ENCODE peak calls at places on chromosome 3, in five cellular contexts. T, R, H, M and N are unnamed samples.

GRCh38 chr3:18429021-18429745 is 4.0 kb upstream of the SATB1 start:
- DNase-seq in R (no peak), T (no peak), H (no peak), M (no peak), N (no peak)

GRCh38 chr3:123286308-123287023 is 84.7 kb downstream of the SEC22A start:
- DNase-seq in T (no peak), M (peak), R (no peak), H (peak), N (peak)

GRCh38 chr3:38039899-38040261 is 872 bp downstream of the DLEC1 start:
- DNase-seq in H (no peak), M (peak), R (peak), T (peak), N (no peak)

GRCh38 chr3:6223572-6223971 is 637.3 kb upstream of the GRM7 start:
- DNase-seq in T (no peak), R (no peak), H (no peak), M (no peak), N (no peak)

GRCh38 chr3:141738636-141739363 is 702 bp downstream of the RNF7 start:
- DNase-seq in T (peak), M (peak), H (no peak), R (no peak), N (peak)

GRCh38 chr3:121735047-121735696 is 14.4 kb downstream of the GOLGB1 start:
- DNase-seq in R (no peak), T (no peak), M (no peak), H (no peak), N (no peak)

GRCh38 chr3:53130179-53131135 is at the start of gene RFT1:
- DNase-seq in R (peak), T (peak), M (peak), H (peak), N (peak)

GRCh38 chr3:61876797-61877196 is 315.4 kb downstream of the PTPRG start:
- DNase-seq in H (no peak), T (no peak), M (peak), R (no peak), N (no peak)

GRCh38 chr3:185424435-185424834 is 61.5 kb downstream of the MAP3K13 start:
- DNase-seq in H (no peak), M (no peak), R (no peak), T (no peak), N (no peak)

GRCh38 chr3:52891615-52892081 is 5.7 kb downstream of the STIMATE start:
- DNase-seq in R (no peak), T (no peak), M (no peak), H (no peak), N (no peak)

GRCh38 chr3:87359807-87360206 is 83.4 kb upstream of the POU1F1 start:
- DNase-seq in T (peak), M (no peak), H (no peak), R (no peak), N (peak)

GRCh38 chr3:128547368-128547987 is 54.5 kb upstream of the GATA2 start:
- DNase-seq in M (peak), R (no peak), T (no peak), H (no peak), N (no peak)

GRCh38 chr3:97680210-97680609 is 84.3 kb upstream of the ARL6 start:
- DNase-seq in M (no peak), T (no peak), R (no peak), H (no peak), N (no peak)

GRCh38 chr3:84692261-84692660 is 266.5 kb upstream of the CADM2 start:
- DNase-seq in R (no peak), M (no peak), H (no peak), T (no peak), N (peak)

GRCh38 chr3:146100825-146101444 is 60.0 kb downstream of the PLOD2 start:
- DNase-seq in T (no peak), M (no peak), H (no peak), R (no peak), N (no peak)

GRCh38 chr3:146163584-146163983 is 2.6 kb upstream of the PLOD2 start:
- DNase-seq in H (no peak), M (peak), R (no peak), T (no peak), N (peak)

GRCh38 chr3:73512095-73512494 is 112.6 kb downstream of the PDZRN3 start:
- DNase-seq in H (no peak), M (no peak), T (no peak), R (no peak), N (no peak)

GRCh38 chr3:115071611-115072010 is 75.5 kb downstream of the ZBTB20 start:
- DNase-seq in M (peak), H (no peak), R (no peak), T (no peak), N (no peak)

GRCh38 chr3:15291589-15292541 is 40.5 kb downstream of the SH3BP5 start:
- DNase-seq in H (no peak), R (no peak), T (no peak), M (peak), N (no peak)

GRCh38 chr3:78258798-78259197 is 1218.9 kb downstream of the ROBO2 start:
- DNase-seq in H (no peak), M (peak), T (no peak), R (no peak), N (peak)

GRCh38 chr3:146247906-146248305 is 3.0 kb downstream of the PLSCR4 start:
- DNase-seq in T (no peak), H (no peak), R (no peak), M (no peak), N (no peak)

GRCh38 chr3:20997183-20997582 is 753.8 kb downstream of the ZNF385D start:
- DNase-seq in R (no peak), T (no peak), H (no peak), M (no peak), N (no peak)

GRCh38 chr3:5160926-5161858 is 26.3 kb upstream of the EDEM1 start:
- DNase-seq in M (peak), R (no peak), H (peak), T (no peak), N (peak)

GRCh38 chr3:45365060-45365459 is 23.3 kb upstream of the LARS2 start:
- DNase-seq in R (no peak), M (peak), T (no peak), H (no peak), N (no peak)

GRCh38 chr3:72591522-72592421 is 256.5 kb downstream of the SHQ1 start:
- DNase-seq in M (peak), T (peak), H (no peak), R (no peak), N (peak)

GRCh38 chr3:54837964-54838363 is 89.9 kb downstream of the LRTM1 start:
- DNase-seq in T (no peak), M (no peak), R (no peak), H (no peak), N (peak)

DNA sequence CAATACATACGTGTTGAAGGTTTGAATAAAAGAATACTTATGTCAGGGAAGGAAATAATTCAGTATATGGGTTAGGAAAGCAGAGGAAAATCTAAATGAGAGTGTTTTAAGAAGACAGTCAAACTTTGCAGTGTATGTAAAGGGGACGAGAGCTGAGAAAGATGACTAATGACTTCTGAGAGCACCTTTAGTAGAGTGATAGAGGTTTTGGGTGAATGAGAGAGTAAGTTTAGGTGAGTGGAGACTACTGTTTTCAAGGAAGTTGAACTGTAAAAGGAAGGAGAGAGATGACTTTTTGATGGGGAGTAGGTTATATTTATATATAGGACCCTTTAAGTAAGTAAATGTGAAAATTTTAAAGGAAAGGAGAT is 9.4 kb downstream of the TBC1D23 start:
- DNase-seq in T (no peak), H (no peak), M (no peak), R (no peak), N (peak)
- H3K4me3 ChIP-seq in T (no peak), H (peak), M (peak), R (peak), N (peak)

GRCh38 chr3:48662140-48662752 is 440 bp downstream of the CELSR3 start:
- DNase-seq in M (no peak), T (no peak), R (no peak), H (no peak), N (no peak)
- H3K27ac ChIP-seq in M (no peak), T (no peak), R (no peak), H (no peak), N (no peak)

GRCh38 chr3:169954142-169954756 is 12.4 kb upstream of the SEC62 start:
- DNase-seq in M (no peak), R (no peak), T (no peak), H (no peak), N (no peak)
- H3K4me3 ChIP-seq in M (no peak), R (no peak), T (no peak), H (no peak), N (no peak)

DNA sequence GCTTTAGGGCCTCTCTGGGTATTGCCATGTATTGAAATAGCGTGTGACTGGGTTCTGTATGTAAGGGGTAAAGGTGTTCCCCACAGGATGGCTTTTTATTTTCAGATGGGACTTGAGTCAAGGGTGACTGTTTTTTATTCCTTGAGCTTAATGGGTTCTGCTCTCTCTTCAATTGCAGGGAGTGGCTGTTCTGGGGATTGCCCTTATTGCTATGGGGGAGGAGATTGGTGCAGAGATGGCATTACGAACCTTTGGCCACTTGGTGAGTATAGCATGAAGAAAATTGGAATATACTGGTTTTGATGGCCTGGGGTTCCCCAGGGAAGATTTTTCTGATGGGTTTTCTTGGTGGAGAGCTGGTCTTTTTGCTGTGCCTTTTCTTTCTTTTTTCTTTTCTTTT is 7.5 kb downstream of the PSMD2 start:
- DNase-seq in H (no peak), M (no peak), T (no peak), R (no peak), N (no peak)
- H3K27ac ChIP-seq in H (no peak), M (no peak), T (no peak), R (no peak), N (no peak)